ENCODE peak calls at places on chromosomes 11 and 22, in four cellular contexts. One of them, this sample, is unnamed.

GRCh38 chr11:78071717-78072116 is 7.9 kb downstream of the NDUFC2 start:
- DNase-seq in GM12878: no peak
- DNase-seq in H1: no peak
- DNase-seq in HepG2: no peak
- DNase-seq in this sample: no peak

GRCh38 chr22:42433754-42434153 is 1.6 kb upstream of the NFAM1 start:
- DNase-seq in H1: no peak
- DNase-seq in GM12878: no peak
- DNase-seq in HepG2: no peak
- DNase-seq in this sample: no peak

GRCh38 chr11:14672635-14673034 is 29.0 kb downstream of the PDE3B start:
- DNase-seq in GM12878: no peak
- DNase-seq in H1: no peak
- DNase-seq in HepG2: no peak
- DNase-seq in this sample: no peak

GRCh38 chr11:26333906-26334305 is 2.0 kb downstream of the ANO3 start:
- DNase-seq in H1: no peak
- DNase-seq in HepG2: no peak
- DNase-seq in GM12878: no peak
- DNase-seq in this sample: no peak

GRCh38 chr11:85844439-85845051 is 10.6 kb upstream of the CCDC83 start:
- DNase-seq in H1: no peak
- DNase-seq in GM12878: no peak
- DNase-seq in HepG2: no peak
- DNase-seq in this sample: no peak

GRCh38 chr11:61011950-61012830 is 40.7 kb downstream of the CD6 start:
- DNase-seq in GM12878: no peak
- DNase-seq in HepG2: no peak
- DNase-seq in H1: no peak
- DNase-seq in this sample: peak; percentile 54

GRCh38 chr22:47333625-47334024 is 571.2 kb downstream of the TBC1D22A start:
- DNase-seq in HepG2: peak; percentile 9
- DNase-seq in H1: no peak
- DNase-seq in GM12878: no peak
- DNase-seq in this sample: no peak

GRCh38 chr11:72227316-72228228 is 3.0 kb downstream of the INPPL1 start:
- DNase-seq in H1: no peak
- DNase-seq in GM12878: no peak
- DNase-seq in HepG2: no peak
- DNase-seq in this sample: no peak

GRCh38 chr11:6673523-6673922 is 9.6 kb downstream of the MRPL17 start:
- DNase-seq in GM12878: no peak
- DNase-seq in HepG2: no peak
- DNase-seq in H1: no peak
- DNase-seq in this sample: no peak
- TF ChIP-seq TAF1 in GM12878: no peak
- TF ChIP-seq TAF1 in HepG2: no peak
- TF ChIP-seq TAF1 in H1: no peak
- TF ChIP-seq TAF1 in this sample: no peak

GRCh38 chr11:79615425-79615824 is 174.6 kb upstream of the TENM4 start:
- DNase-seq in GM12878: no peak
- DNase-seq in HepG2: no peak
- DNase-seq in H1: no peak
- DNase-seq in this sample: no peak

GRCh38 chr11:79609511-79609910 is 168.7 kb upstream of the TENM4 start:
- DNase-seq in GM12878: no peak
- DNase-seq in HepG2: no peak
- DNase-seq in H1: no peak
- DNase-seq in this sample: no peak

GRCh38 chr11:79610678-79611077 is 169.8 kb upstream of the TENM4 start:
- DNase-seq in HepG2: no peak
- DNase-seq in H1: no peak
- DNase-seq in GM12878: no peak
- DNase-seq in this sample: no peak

GRCh38 chr11:79610139-79610538 is 169.3 kb upstream of the TENM4 start:
- DNase-seq in H1: no peak
- DNase-seq in HepG2: no peak
- DNase-seq in GM12878: no peak
- DNase-seq in this sample: no peak
- TF ChIP-seq TCF12 in H1: no peak
- TF ChIP-seq TCF12 in HepG2: no peak
- TF ChIP-seq TCF12 in GM12878: no peak
- TF ChIP-seq TCF12 in this sample: no peak

GRCh38 chr11:1768141-1768469 is 4.4 kb upstream of the CTSD start:
- DNase-seq in HepG2: no peak
- DNase-seq in H1: no peak
- DNase-seq in GM12878: no peak
- DNase-seq in this sample: no peak
- TF ChIP-seq TAF1 in HepG2: no peak
- TF ChIP-seq TAF1 in H1: no peak
- TF ChIP-seq TAF1 in GM12878: no peak
- TF ChIP-seq TAF1 in this sample: no peak

GRCh38 chr11:2205214-2205770 is 33.7 kb upstream of the TH start:
- DNase-seq in GM12878: no peak
- DNase-seq in HepG2: no peak
- DNase-seq in H1: peak; percentile 20
- DNase-seq in this sample: no peak

GRCh38 chr11:2207773-2208621 is 36.4 kb upstream of the TH start:
- DNase-seq in GM12878: no peak
- DNase-seq in HepG2: no peak
- DNase-seq in H1: peak; percentile 33
- DNase-seq in this sample: peak; percentile 45

GRCh38 chr11:2206291-2206690 is 34.7 kb upstream of the TH start:
- DNase-seq in HepG2: no peak
- DNase-seq in GM12878: no peak
- DNase-seq in H1: peak; percentile 33
- DNase-seq in this sample: no peak

GRCh38 chr11:2208691-2209369 is 37.2 kb upstream of the TH start:
- DNase-seq in GM12878: no peak
- DNase-seq in HepG2: peak; percentile 12
- DNase-seq in H1: peak; percentile 48
- DNase-seq in this sample: peak; percentile 72

GRCh38 chr11:2207212-2207611 is 35.6 kb upstream of the TH start:
- DNase-seq in GM12878: no peak
- DNase-seq in H1: peak; percentile 22
- DNase-seq in HepG2: no peak
- DNase-seq in this sample: no peak
- TF ChIP-seq TCF12 in GM12878: no peak
- TF ChIP-seq TCF12 in H1: no peak
- TF ChIP-seq TCF12 in HepG2: no peak
- TF ChIP-seq TCF12 in this sample: no peak

GRCh38 chr11:95067042-95067827 is 516 bp downstream of the SRSF8 start:
- DNase-seq in HepG2: peak; percentile 57
- DNase-seq in GM12878: no peak
- DNase-seq in H1: peak; percentile 83
- DNase-seq in this sample: peak; percentile 78
- TF ChIP-seq TAF1 in HepG2: peak; percentile 95
- TF ChIP-seq TAF1 in GM12878: peak; percentile 61
- TF ChIP-seq TAF1 in H1: no peak
- TF ChIP-seq TAF1 in this sample: peak; percentile 65

DNA sequence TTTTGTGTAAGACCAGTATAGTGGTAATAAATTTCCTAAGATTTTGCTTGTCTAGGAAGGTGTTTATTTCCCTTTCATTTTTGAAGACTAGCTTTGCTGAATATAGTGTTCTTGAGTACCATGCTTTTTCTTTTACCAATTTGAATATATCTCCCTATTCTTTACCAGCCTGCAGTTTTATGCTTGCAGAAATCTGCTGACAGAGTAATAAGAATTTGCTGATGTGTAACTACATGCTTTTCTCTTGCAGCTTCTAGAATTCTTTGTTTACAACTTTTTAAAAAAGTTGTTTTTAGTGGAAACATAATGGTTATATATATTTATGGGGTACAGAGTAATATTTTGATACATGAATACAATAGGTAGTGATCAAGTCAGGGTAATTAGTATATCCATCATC is 324.8 kb upstream of the FOLH1 start:
- DNase-seq in GM12878: no peak
- DNase-seq in H1: no peak
- DNase-seq in HepG2: no peak
- DNase-seq in this sample: no peak
- TF ChIP-seq TCF12 in GM12878: no peak
- TF ChIP-seq TCF12 in H1: no peak
- TF ChIP-seq TCF12 in HepG2: no peak
- TF ChIP-seq TCF12 in this sample: no peak

DNA sequence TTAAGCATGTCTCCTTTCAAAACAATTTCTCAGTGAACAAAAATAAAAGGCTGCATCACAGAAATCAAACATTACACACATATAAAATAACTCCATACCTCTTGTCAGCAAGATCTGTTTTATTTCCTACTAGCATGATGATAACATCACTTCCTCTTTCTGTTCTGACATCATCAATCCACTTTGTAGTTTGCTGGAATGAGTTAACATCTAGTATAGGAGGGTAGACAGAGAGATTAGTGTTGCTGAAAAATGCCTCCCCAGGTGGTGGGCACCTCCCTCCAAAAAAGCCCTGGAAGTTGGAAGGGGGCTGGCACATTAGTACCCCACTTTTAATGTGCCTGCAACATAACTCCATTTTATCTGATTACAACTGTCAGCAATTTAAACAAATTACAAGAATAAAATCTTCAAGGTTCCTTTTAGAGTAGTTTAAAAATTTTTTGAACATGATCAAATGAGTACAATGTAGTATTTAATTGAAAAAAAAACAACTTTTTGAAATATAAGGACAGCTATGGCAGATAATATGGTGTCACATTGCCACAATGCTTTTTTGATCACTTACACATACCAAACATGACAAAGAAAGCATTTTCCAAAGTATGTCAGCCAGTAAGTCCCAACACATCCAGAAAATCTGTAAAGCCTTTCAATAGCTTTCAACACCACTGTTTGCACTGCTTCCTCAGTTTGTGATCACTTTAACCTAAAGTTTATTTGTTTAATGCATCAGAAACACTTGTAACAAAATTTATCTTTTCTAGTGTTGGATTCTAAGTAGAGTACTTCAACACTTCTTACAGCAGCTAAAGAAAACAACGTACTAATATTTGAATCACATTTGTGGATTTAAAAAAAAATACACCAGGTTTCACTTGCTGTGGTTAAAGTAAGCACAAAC is 44.5 kb downstream of the RAB6A start:
- DNase-seq in H1: no peak
- DNase-seq in GM12878: no peak
- DNase-seq in HepG2: peak; percentile 4
- DNase-seq in this sample: peak; percentile 21
- TF ChIP-seq TAF1 in H1: no peak
- TF ChIP-seq TAF1 in GM12878: no peak
- TF ChIP-seq TAF1 in HepG2: no peak
- TF ChIP-seq TAF1 in this sample: no peak

DNA sequence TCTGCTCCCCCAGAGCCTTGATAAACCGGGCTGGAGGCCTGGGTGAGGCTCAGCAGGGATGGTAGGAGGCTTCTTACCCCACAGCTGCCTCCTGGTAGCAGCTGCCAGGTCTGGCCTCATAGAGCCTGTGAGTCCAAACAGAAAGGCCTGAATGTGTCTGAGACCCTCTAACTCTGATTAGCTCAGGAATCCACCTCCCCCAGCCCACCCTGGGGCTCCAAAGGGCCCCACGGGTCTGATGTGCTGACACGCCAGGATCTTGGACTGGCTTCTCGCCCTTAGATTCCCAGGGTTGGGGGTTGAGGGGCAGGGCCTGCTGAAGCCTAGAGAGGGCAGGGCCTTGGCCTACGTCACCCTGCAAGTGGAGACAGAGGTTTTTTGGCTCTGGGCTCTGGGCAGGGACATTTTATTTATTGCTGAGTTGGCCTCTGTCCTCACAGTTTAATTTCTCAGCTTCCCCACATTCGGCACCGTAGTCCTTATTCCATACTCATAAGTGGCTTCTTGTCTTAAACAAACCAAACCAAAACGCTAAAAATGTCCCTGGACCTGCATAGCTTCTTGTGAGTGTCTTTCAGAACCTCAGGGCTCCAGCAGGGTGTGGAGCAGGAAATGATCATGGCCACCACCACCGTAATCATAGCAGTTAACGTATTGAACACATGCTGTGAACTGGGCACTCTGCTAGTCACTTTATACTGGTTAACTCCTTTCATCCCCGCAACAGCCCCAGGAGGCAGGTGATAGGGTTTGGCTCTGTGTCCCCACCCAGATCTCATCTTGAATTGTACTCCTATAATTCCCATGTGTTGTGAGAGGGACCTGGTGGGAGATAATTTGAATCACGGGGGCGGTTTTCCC is 25.1 kb downstream of the KIAA1671 start:
- DNase-seq in GM12878: no peak
- DNase-seq in H1: peak; percentile 57
- DNase-seq in HepG2: no peak
- DNase-seq in this sample: no peak
- TF ChIP-seq TCF12 in GM12878: no peak
- TF ChIP-seq TCF12 in H1: no peak
- TF ChIP-seq TCF12 in HepG2: no peak
- TF ChIP-seq TCF12 in this sample: no peak